ENCODE peak calls at places on chromosomes 16 and 17, in six cellular contexts. J, T, H, G, U and R are unnamed samples.

GRCh38 chr16:8648867-8649266 is 25.6 kb upstream of the ABAT start:
- DNase-seq in G (no peak), J (no peak), T (no peak), U (no peak), H (no peak), R (no peak)

GRCh38 chr16:14462811-14463210 is 167.2 kb downstream of the PARN start:
- DNase-seq in H (no peak), T (no peak), G (no peak), U (no peak), J (no peak), R (no peak)

GRCh38 chr16:71883193-71883848 is 661 bp downstream of the ZNF821 start:
- DNase-seq in U (peak; percentile 28), G (no peak), J (no peak), T (peak; percentile 52), H (no peak), R (no peak)

GRCh38 chr17:51860934-51861561 is 297.5 kb downstream of the CA10 start:
- DNase-seq in G (peak; percentile 72), T (peak; percentile 42), J (peak; percentile 11), U (no peak), H (no peak), R (no peak)

GRCh38 chr17:50155115-50155819 is 4.8 kb upstream of the PPP1R9B start:
- DNase-seq in J (no peak), G (no peak), T (no peak), H (no peak), U (no peak), R (no peak)

GRCh38 chr17:76383645-76384221 is 676 bp upstream of the SPHK1 start:
- DNase-seq in J (no peak), T (peak; percentile 43), U (no peak), H (no peak), G (peak; percentile 21), R (no peak)

GRCh38 chr17:63150466-63150865 is 184.4 kb downstream of the TANC2 start:
- DNase-seq in H (no peak), T (no peak), J (no peak), U (no peak), G (no peak), R (no peak)

GRCh38 chr17:44830359-44831269 is 527 bp upstream of the GJC1 start:
- DNase-seq in H (no peak), T (no peak), U (peak; percentile 6), G (no peak), J (no peak), R (no peak)

GRCh38 chr16:27748868-27749546 is 199.1 kb downstream of the KATNIP start:
- DNase-seq in T (no peak), U (no peak), J (peak; percentile 38), H (peak; percentile 49), G (no peak), R (no peak)

GRCh38 chr16:63018581-63019223 is 982.5 kb upstream of the CDH8 start:
- DNase-seq in H (no peak), T (no peak), U (no peak), J (no peak), G (no peak), R (no peak)

GRCh38 chr16:66754819-66755218 is 3.4 kb upstream of the DYNC1LI2 start:
- DNase-seq in U (no peak), J (no peak), H (no peak), G (no peak), T (no peak), R (no peak)

GRCh38 chr17:82970818-82971610 is 108.4 kb upstream of the METRNL start:
- DNase-seq in G (no peak), T (no peak), U (no peak), J (no peak), H (no peak), R (no peak)

GRCh38 chr17:8380049-8380448 is 2.9 kb downstream of the RPL26 start:
- DNase-seq in H (no peak), J (no peak), T (no peak), U (no peak), G (no peak), R (no peak)

GRCh38 chr17:44033841-44034408 is 19.2 kb upstream of the TMEM101 start:
- DNase-seq in T (no peak), H (no peak), J (no peak), U (no peak), G (no peak), R (no peak)

GRCh38 chr17:82668631-82669099 is 20.4 kb upstream of the WDR45B start:
- DNase-seq in J (peak; percentile 71), H (no peak), U (peak; percentile 22), T (peak; percentile 40), G (peak; percentile 72), R (peak; percentile 89)

GRCh38 chr16:30005341-30006094 is 5.3 kb downstream of the DOC2A start:
- DNase-seq in T (no peak), J (peak; percentile 33), H (no peak), U (peak; percentile 35), G (peak; percentile 6), R (peak; percentile 86)

GRCh38 chr17:77472837-77473214 is 332.1 kb downstream of the SEC14L1 start:
- DNase-seq in H (no peak), J (no peak), G (no peak), T (no peak), U (no peak), R (no peak)

GRCh38 chr17:17926840-17927449 is 45.3 kb downstream of the TOM1L2 start:
- DNase-seq in T (no peak), U (no peak), H (no peak), J (no peak), G (no peak), R (no peak)

GRCh38 chr17:49287481-49287880 is 56.9 kb upstream of the PHOSPHO1 start:
- DNase-seq in T (no peak), H (no peak), J (no peak), U (no peak), G (no peak), R (no peak)

GRCh38 chr16:50742521-50743150 is 750 bp downstream of the CYLD start:
- DNase-seq in G (no peak), J (no peak), H (no peak), T (peak; percentile 29), U (no peak), R (peak; percentile 27)

GRCh38 chr16:73996624-73997339 is 299.8 kb upstream of the PSMD7 start:
- DNase-seq in T (no peak), U (no peak), G (no peak), H (no peak), J (peak; percentile 22), R (no peak)

GRCh38 chr16:69187891-69188451 is 1.0 kb downstream of the SNTB2 start:
- DNase-seq in J (peak; percentile 1), T (peak; percentile 10), U (no peak), H (no peak), G (no peak), R (no peak)

GRCh38 chr17:1055751-1056645 is 59.1 kb downstream of the TIMM22 start:
- DNase-seq in U (peak; percentile 28), G (peak; percentile 50), T (peak; percentile 48), H (no peak), J (peak; percentile 53), R (peak; percentile 57)

GRCh38 chr17:77915594-77916021 is 42.9 kb upstream of the TNRC6C start:
- DNase-seq in T (no peak), U (no peak), J (no peak), H (no peak), G (no peak), R (no peak)

GRCh38 chr16:72188512-72188911 is 16.6 kb upstream of the PMFBP1 start:
- DNase-seq in T (no peak), J (no peak), H (no peak), G (peak; percentile 93), U (no peak), R (no peak)

GRCh38 chr16:89721644-89722391 is 481 bp downstream of the ZNF276 start:
- DNase-seq in G (no peak), U (peak; percentile 86), J (no peak), T (no peak), H (no peak), R (peak; percentile 93)

GRCh38 chr16:89795676-89796075 is 20.8 kb downstream of the FANCA start:
- DNase-seq in J (no peak), T (no peak), U (no peak), G (no peak), H (no peak), R (no peak)